ENCODE peak calls at places on chromosomes 6 and 20, in ten cellular contexts. N, P, U, O, Q, G, D, R, E and B are unnamed samples.
A peak's percentile ranks its signal among the peaks of the same experiment; 100 is the strongest.

GRCh38 chr6:93418113-93418447 is 1.3 kb downstream of the EPHA7 start:
- DNase-seq in E (no peak), U (no peak), D (peak; percentile 0), R (no peak), Q (no peak), N (no peak), P (no peak), O (no peak), G (no peak), B (no peak)

GRCh38 chr6:157322792-157323113 is 566 bp downstream of the TMEM242 start:
- DNase-seq in O (no peak), P (no peak), G (no peak), Q (no peak), E (no peak), D (no peak), R (no peak), N (no peak), U (no peak), B (no peak)

GRCh38 chr6:21082091-21082490 is 511.5 kb upstream of the SOX4 start:
- DNase-seq in E (no peak), N (no peak), G (no peak), P (no peak), D (no peak), Q (no peak), U (no peak), O (no peak), R (no peak), B (no peak)

GRCh38 chr6:63527658-63528514 is 44.4 kb upstream of the LOC128125822 start:
- DNase-seq in U (peak; percentile 51), Q (peak; percentile 88), O (peak; percentile 99), P (no peak), R (no peak), G (peak; percentile 97), D (peak; percentile 79), N (no peak), E (peak; percentile 100), B (no peak)

GRCh38 chr20:7144464-7144863 is 377.0 kb downstream of the BMP2 start:
- DNase-seq in U (no peak), E (no peak), D (no peak), O (no peak), N (no peak), R (no peak), G (no peak), Q (no peak), P (no peak), B (no peak)

GRCh38 chr6:36639171-36639808 is 39.2 kb upstream of the CDKN1A start:
- DNase-seq in R (no peak), E (no peak), G (no peak), O (no peak), Q (no peak), U (peak; percentile 68), D (no peak), N (no peak), P (no peak), B (no peak)

GRCh38 chr6:18823782-18824386 is 436.7 kb downstream of the RNF144B start:
- DNase-seq in R (no peak), E (no peak), G (no peak), U (peak; percentile 46), D (no peak), P (no peak), O (peak; percentile 0), N (no peak), Q (peak; percentile 30), B (no peak)

GRCh38 chr20:43844778-43845614 is 69.7 kb upstream of the TOX2 start:
- DNase-seq in O (peak; percentile 94), R (no peak), U (peak; percentile 87), P (no peak), D (no peak), Q (no peak), G (peak; percentile 77), N (no peak), E (peak; percentile 91), B (peak; percentile 21)

GRCh38 chr6:127204278-127204677 is 62.4 kb upstream of the RNF146 start:
- DNase-seq in N (no peak), P (no peak), D (no peak), E (no peak), R (no peak), U (no peak), O (no peak), Q (no peak), G (no peak), B (no peak)

GRCh38 chr6:7073810-7074525 is 33.8 kb upstream of the RREB1 start:
- DNase-seq in N (no peak), Q (peak; percentile 30), D (no peak), G (no peak), U (no peak), O (no peak), P (peak; percentile 67), E (no peak), R (peak; percentile 89), B (no peak)

GRCh38 chr6:156617376-156617775 is 159.8 kb upstream of the ARID1B start:
- DNase-seq in G (peak; percentile 0), Q (peak; percentile 85), O (peak; percentile 45), N (no peak), E (no peak), U (no peak), D (no peak), R (no peak), P (no peak), B (no peak)